ENCODE peak calls at places on chromosome 2, in five cellular contexts. N is HCT116, V is T47D, F is GM12878, W is HepG2. Y is an unnamed sample.

GRCh38 chr2:103809390-103809789 is 1044.5 kb upstream of the POU3F3 start:
- DNase-seq in N (no peak), V (no peak), F (no peak), W (no peak), Y (no peak)

GRCh38 chr2:227655454-227655853 is 11.2 kb upstream of the SCYGR5 start:
- DNase-seq in N (peak), V (no peak), F (no peak), W (peak), Y (peak)

GRCh38 chr2:12620759-12621158 is 96.0 kb upstream of the TRIB2 start:
- DNase-seq in N (no peak), V (no peak), F (no peak), W (no peak), Y (no peak)

GRCh38 chr2:181396575-181397062 is 60.6 kb upstream of the ITGA4 start:
- DNase-seq in N (no peak), V (no peak), F (no peak), W (no peak), Y (no peak)

GRCh38 chr2:174024524-174025270 is 59.5 kb upstream of the SP3 start:
- DNase-seq in N (no peak), V (no peak), F (no peak), W (no peak), Y (no peak)

GRCh38 chr2:159684796-159685195 is 27.5 kb upstream of the MARCHF7 start:
- DNase-seq in N (peak), V (no peak), F (no peak), W (no peak), Y (no peak)

GRCh38 chr2:112706170-112706664 is 14.6 kb upstream of the NT5DC4 start:
- DNase-seq in N (no peak), V (no peak), F (peak), W (no peak), Y (peak)

GRCh38 chr2:174603280-174603679 is 5.7 kb upstream of the WIPF1 start:
- DNase-seq in N (peak), V (peak), F (no peak), W (peak), Y (no peak)

GRCh38 chr2:25524507-25524906 is 148.9 kb downstream of the DTNB start:
- DNase-seq in N (no peak), V (no peak), F (no peak), W (no peak), Y (no peak)

GRCh38 chr2:197378494-197378972 is 56.3 kb downstream of the SF3B1 start:
- DNase-seq in N (peak), V (peak), F (no peak), W (peak), Y (peak)

GRCh38 chr2:77640924-77641323 is 118.7 kb upstream of the LRRTM4 start:
- DNase-seq in N (no peak), V (no peak), F (no peak), W (no peak), Y (no peak)

GRCh38 chr2:179049203-179049545 is 763 bp downstream of the CCDC141 start:
- DNase-seq in N (no peak), V (no peak), F (no peak), W (no peak), Y (no peak)

GRCh38 chr2:174546519-174547506 is 50.8 kb downstream of the WIPF1 start:
- DNase-seq in N (peak), V (peak), F (no peak), W (peak), Y (peak)

GRCh38 chr2:120684691-120685402 is 50.8 kb upstream of the GLI2 start:
- DNase-seq in N (no peak), V (no peak), F (no peak), W (no peak), Y (no peak)

GRCh38 chr2:65604246-65604645 is 171.8 kb upstream of the SPRED2 start:
- DNase-seq in N (no peak), V (peak), F (no peak), W (no peak), Y (no peak)

GRCh38 chr2:175690113-175690716 is 311.9 kb downstream of the LNPK start:
- DNase-seq in N (peak), V (peak), F (peak), W (peak), Y (peak)

GRCh38 chr2:100730290-100730868 is 89.6 kb upstream of the NPAS2 start:
- DNase-seq in N (peak), V (peak), F (no peak), W (peak), Y (peak)

GRCh38 chr2:134257965-134258683 is 4.3 kb downstream of the MGAT5 start:
- DNase-seq in N (no peak), V (no peak), F (no peak), W (no peak), Y (no peak)

GRCh38 chr2:150122871-150123588 is 364.4 kb downstream of the RND3 start:
- DNase-seq in N (no peak), V (no peak), F (no peak), W (no peak), Y (no peak)

GRCh38 chr2:47019991-47020681 is 104.5 kb upstream of the MCFD2 start:
- DNase-seq in N (no peak), V (no peak), F (no peak), W (no peak), Y (no peak)

GRCh38 chr2:191048073-191048472 is 34.1 kb upstream of the STAT1 start:
- DNase-seq in N (no peak), V (no peak), F (no peak), W (no peak), Y (no peak)

GRCh38 chr2:85811850-85812735 is 58.3 kb downstream of the ATOH8 start:
- DNase-seq in N (no peak), V (no peak), F (no peak), W (no peak), Y (no peak)

GRCh38 chr2:229339613-229340012 is 68.5 kb upstream of the PID1 start:
- DNase-seq in N (no peak), V (no peak), F (no peak), W (no peak), Y (no peak)

GRCh38 chr2:65227035-65227470 is 578 bp upstream of the ACTR2 start:
- DNase-seq in N (no peak), V (peak), F (no peak), W (peak), Y (no peak)

GRCh38 chr2:179470102-179470501 is 205.5 kb upstream of the SESTD1 start:
- DNase-seq in N (no peak), V (no peak), F (no peak), W (no peak), Y (no peak)

GRCh38 chr2:191682148-191682547 is 4.2 kb downstream of the NABP1 start:
- DNase-seq in N (no peak), V (no peak), F (no peak), W (no peak), Y (no peak)

GRCh38 chr2:46298522-46299351 is 1.5 kb downstream of the EPAS1 start:
- DNase-seq in N (no peak), V (peak), F (no peak), W (no peak), Y (peak)

GRCh38 chr2:45935791-45936622 is 284.5 kb downstream of the PRKCE start:
- DNase-seq in N (peak), V (peak), F (no peak), W (peak), Y (peak)

GRCh38 chr2:8267103-8267502 is 414.8 kb upstream of the ID2 start:
- DNase-seq in N (no peak), V (no peak), F (no peak), W (no peak), Y (no peak)

GRCh38 chr2:72576861-72577260 is 249.0 kb downstream of the EXOC6B start:
- DNase-seq in N (no peak), V (no peak), F (no peak), W (no peak), Y (no peak)

GRCh38 chr2:72581560-72582181 is 244.2 kb downstream of the EXOC6B start:
- DNase-seq in N (no peak), V (no peak), F (no peak), W (no peak), Y (no peak)

GRCh38 chr2:72583376-72583775 is 242.5 kb downstream of the EXOC6B start:
- DNase-seq in N (no peak), V (no peak), F (no peak), W (no peak), Y (no peak)

GRCh38 chr2:72576459-72576858 is 249.4 kb downstream of the EXOC6B start:
- DNase-seq in N (no peak), V (no peak), F (no peak), W (no peak), Y (no peak)

GRCh38 chr2:72579595-72580180 is 246.1 kb downstream of the EXOC6B start:
- DNase-seq in N (peak), V (peak), F (no peak), W (peak), Y (peak)
- TF ChIP-seq JUND in N (no peak), V (no peak), F (no peak), W (no peak), Y (no peak)

GRCh38 chr2:38264649-38265322 is 112.3 kb downstream of the ATL2 start:
- DNase-seq in N (no peak), V (no peak), F (no peak), W (no peak), Y (no peak)

GRCh38 chr2:38267270-38267925 is 109.7 kb downstream of the ATL2 start:
- DNase-seq in N (no peak), V (no peak), F (no peak), W (no peak), Y (no peak)

GRCh38 chr2:38268001-38268400 is 109.1 kb downstream of the ATL2 start:
- DNase-seq in N (no peak), V (peak), F (no peak), W (no peak), Y (no peak)

GRCh38 chr2:38265461-38265860 is 111.6 kb downstream of the ATL2 start:
- DNase-seq in N (no peak), V (no peak), F (no peak), W (no peak), Y (no peak)

DNA sequence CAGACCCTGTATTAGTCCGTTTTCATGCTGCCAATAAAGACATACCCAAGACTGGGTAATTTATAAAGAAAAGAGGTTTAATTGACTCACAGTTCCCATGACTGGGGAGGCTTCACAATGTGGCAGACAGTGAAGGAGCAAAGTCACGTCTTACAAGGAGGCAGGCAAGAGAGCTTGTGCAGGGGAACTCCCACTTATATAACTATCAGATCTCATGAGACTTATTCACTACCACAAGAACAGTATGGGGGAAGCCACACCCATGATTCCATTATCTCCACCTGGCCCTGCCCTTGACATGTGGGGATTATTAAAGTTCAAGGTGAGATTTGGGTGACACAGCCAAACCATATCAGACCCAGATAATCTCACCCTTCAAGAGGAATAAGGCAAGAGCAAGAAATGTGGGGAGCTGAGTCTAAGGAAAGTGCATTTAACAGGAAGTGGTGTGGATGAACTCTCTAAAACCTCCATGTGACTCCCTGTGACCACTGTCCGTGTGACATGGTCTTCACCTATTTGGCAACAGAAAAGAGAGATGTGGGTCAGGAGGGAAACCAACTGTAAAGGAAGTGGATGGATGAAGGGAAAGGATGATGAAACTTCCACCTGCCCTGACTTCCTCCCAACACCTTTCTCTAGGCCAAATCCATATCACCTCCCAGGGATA is 110.6 kb downstream of the ATL2 start:
- DNase-seq in N (no peak), V (no peak), F (no peak), W (no peak), Y (no peak)
- TF ChIP-seq JUND in N (no peak), V (no peak), F (no peak), W (no peak), Y (no peak)

GRCh38 chr2:43178602-43179542 is 47.5 kb downstream of the ZFP36L2 start:
- DNase-seq in N (peak), V (peak), F (no peak), W (peak), Y (peak)

GRCh38 chr2:43183743-43184142 is 42.7 kb downstream of the ZFP36L2 start:
- DNase-seq in N (no peak), V (no peak), F (no peak), W (no peak), Y (no peak)

GRCh38 chr2:43179947-43180346 is 46.5 kb downstream of the ZFP36L2 start:
- DNase-seq in N (no peak), V (no peak), F (no peak), W (no peak), Y (no peak)

GRCh38 chr2:43178055-43178598 is 48.3 kb downstream of the ZFP36L2 start:
- DNase-seq in N (no peak), V (no peak), F (no peak), W (no peak), Y (peak)

DNA sequence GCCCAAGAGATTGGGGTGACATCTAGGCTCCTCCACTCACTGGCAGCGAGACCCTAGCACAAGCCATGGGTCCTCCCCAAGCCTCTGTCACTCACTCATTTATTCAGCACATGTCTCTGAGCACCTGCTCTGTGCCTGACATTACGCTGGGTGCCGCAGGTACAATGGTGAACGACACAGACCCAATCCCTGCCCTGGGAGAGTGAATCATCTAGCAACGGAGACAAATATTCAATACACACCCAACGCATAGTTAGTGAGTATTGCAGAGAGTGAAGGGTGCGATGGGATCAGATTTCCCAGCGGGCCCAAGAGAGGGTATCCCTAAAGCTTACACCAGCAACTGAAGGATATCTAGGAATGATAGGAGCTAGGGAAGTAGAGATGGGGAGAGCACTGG is 45.5 kb downstream of the ZFP36L2 start:
- DNase-seq in N (no peak), V (no peak), F (no peak), W (no peak), Y (no peak)
- TF ChIP-seq JUND in N (no peak), V (no peak), F (no peak), W (no peak), Y (no peak)

GRCh38 chr2:170819941-170820646 is 3.4 kb downstream of the GAD1 start:
- DNase-seq in N (no peak), V (no peak), F (no peak), W (no peak), Y (no peak)
- TF ChIP-seq JUND in N (no peak), V (no peak), F (no peak), W (no peak), Y (no peak)

GRCh38 chr2:71849603-71850305 is 297.9 kb downstream of the CYP26B1 start:
- DNase-seq in N (no peak), V (no peak), F (no peak), W (no peak), Y (no peak)
- TF ChIP-seq JUND in N (no peak), V (no peak), F (no peak), W (no peak), Y (no peak)

DNA sequence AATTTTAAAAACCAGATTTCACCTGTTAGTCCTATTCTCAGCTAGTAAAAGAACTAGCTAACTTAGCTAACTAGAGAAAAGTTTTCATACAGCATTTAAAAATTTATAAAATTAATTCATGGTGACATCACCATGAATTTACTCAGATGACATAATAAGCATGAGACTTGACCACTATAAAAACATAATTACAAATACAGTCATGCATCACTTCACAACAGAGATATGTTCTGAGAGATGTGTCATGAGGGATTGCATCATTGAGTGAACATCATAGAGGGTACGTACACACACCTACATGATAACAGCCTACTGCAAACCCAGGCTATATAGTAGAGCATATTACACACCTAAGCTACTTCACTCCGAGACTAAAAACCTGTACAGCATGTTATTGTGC is 481.3 kb upstream of the CHAC2 start:
- DNase-seq in N (no peak), V (no peak), F (no peak), W (no peak), Y (no peak)
- TF ChIP-seq JUND in N (no peak), V (no peak), F (no peak), W (no peak), Y (no peak)

GRCh38 chr2:32357545-32358482 is 991 bp downstream of the BIRC6 start:
- DNase-seq in N (peak), V (peak), F (no peak), W (peak), Y (peak)

GRCh38 chr2:32360416-32360815 is 3.6 kb downstream of the BIRC6 start:
- DNase-seq in N (no peak), V (no peak), F (no peak), W (no peak), Y (no peak)

GRCh38 chr2:32356735-32357544 is at the start of gene BIRC6:
- DNase-seq in N (peak), V (peak), F (peak), W (peak), Y (peak)

DNA sequence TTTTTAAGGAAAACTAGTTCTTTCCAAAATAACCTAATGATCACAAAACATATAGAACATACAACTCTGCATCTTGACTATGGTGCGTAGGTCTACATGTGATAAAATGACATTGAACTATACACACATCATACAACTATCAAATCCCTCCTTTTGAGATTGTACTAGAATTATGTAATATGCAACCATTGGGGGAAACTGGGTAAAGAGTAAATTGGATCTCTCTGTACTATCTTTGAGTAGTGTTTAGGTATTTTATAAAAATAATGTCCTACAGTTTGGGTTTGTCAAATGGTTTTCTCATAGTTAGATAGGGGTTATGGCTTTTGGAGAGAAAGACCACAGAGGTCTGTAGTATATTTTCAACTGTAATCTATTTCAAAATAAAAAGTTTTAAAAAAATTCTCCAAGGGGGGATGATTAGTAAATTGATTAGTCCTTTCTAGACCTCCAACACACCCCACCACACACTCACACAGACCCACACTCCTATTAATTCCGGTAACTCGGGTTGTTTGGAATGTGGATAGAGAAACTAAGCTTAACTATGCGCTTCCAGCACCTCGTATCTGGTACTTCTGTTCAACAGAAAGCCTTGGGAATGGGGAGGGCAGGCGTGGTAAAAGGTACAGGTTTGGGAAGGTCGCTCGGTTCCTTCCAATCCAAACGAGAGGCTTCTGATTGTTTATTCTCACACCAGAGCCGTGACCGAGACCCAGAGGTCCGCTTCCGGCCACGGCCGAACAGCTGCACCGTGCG is 668 bp upstream of the BIRC6 start:
- DNase-seq in N (no peak), V (no peak), F (no peak), W (no peak), Y (no peak)
- TF ChIP-seq JUND in N (no peak), V (no peak), F (no peak), W (no peak), Y (no peak)

GRCh38 chr2:42044939-42045338 is 2.9 kb upstream of the PKDCC start:
- DNase-seq in N (no peak), V (no peak), F (no peak), W (no peak), Y (no peak)
- TF ChIP-seq JUND in N (no peak), V (no peak), F (no peak), W (no peak), Y (no peak)

GRCh38 chr2:170463206-170463537 is 252.0 kb upstream of the SP5 start:
- DNase-seq in N (no peak), V (no peak), F (no peak), W (no peak), Y (no peak)

GRCh38 chr2:170465241-170465640 is 249.9 kb upstream of the SP5 start:
- DNase-seq in N (no peak), V (peak), F (no peak), W (peak), Y (no peak)

GRCh38 chr2:170464268-170464667 is 250.9 kb upstream of the SP5 start:
- DNase-seq in N (no peak), V (no peak), F (no peak), W (no peak), Y (no peak)

GRCh38 chr2:170461875-170462274 is 253.3 kb upstream of the SP5 start:
- DNase-seq in N (no peak), V (peak), F (no peak), W (no peak), Y (no peak)

DNA sequence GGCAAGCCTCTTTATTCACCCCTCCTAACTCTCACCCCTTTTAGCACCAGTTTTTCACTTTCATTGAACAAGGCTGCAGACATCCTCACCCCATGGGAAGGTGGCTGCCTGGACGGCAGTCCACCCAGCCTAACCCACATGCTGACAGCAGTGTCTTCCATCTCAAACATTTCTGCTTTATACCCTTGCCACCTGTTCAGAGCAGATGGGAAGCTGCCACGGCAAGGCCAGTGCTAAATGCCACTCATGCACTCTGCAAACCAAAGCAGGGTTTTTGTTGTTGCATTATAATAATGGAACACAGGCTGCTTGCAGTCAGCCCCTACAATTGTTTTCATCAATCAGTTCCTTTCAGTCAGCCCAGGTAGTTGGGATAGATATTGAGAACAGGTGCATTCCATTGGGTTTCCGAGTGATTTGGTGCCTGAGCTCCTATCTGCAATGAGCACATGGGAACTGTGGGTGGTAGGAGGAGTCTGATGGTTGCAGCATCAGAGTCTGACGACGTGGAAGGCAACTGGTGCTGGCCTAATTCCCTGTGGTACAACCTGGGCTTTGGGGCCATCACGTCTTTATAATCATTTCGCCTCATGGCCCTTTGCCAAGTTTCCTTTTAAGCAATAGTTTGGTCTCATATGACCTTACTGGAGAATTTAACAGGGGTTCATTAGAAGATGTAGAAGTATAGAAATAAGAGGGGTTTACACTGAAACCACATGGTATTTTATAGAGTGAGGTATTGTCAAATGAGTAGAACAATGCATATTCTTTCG is 252.5 kb upstream of the SP5 start:
- DNase-seq in N (no peak), V (no peak), F (no peak), W (no peak), Y (peak)
- TF ChIP-seq JUND in N (no peak), V (no peak), F (no peak), W (no peak), Y (peak)

Y was measured in K562.